ENCODE peak calls at places on chromosomes 5 and 9, in seven cellular contexts. H is fibroblast of gingiva, A is T-cell, V is foreskin fibroblast, O is fibroblast of lung, X is glutamatergic neuron, J is gastrocnemius medialis. N is an unnamed sample.

GRCh38 chr5:136055612-136056302 is 27.0 kb downstream of the TGFBI start:
- DNase-seq in O (no peak), H (no peak), A (no peak), V (no peak), X (no peak), J (no peak), N (no peak)

GRCh38 chr5:33939863-33940262 is 3.7 kb downstream of the RXFP3 start:
- DNase-seq in V (peak), J (no peak), A (no peak), X (no peak), O (peak), H (no peak), N (no peak)

GRCh38 chr9:4442806-4443205 is 47.5 kb upstream of the SLC1A1 start:
- DNase-seq in V (no peak), H (no peak), J (no peak), O (no peak), X (no peak), A (no peak), N (no peak)

GRCh38 chr9:135607401-135608293 is 31.7 kb downstream of the GLT6D1 start:
- DNase-seq in X (no peak), V (no peak), O (no peak), J (no peak), H (no peak), A (no peak), N (no peak)

GRCh38 chr9:111658943-111659342 is 2.5 kb upstream of the GNG10 start:
- DNase-seq in X (no peak), A (no peak), O (no peak), J (no peak), H (no peak), V (no peak), N (no peak)

GRCh38 chr9:27548055-27548741 is 18.6 kb upstream of the MOB3B start:
- DNase-seq in O (peak), V (no peak), A (no peak), J (peak), X (no peak), H (peak), N (no peak)

GRCh38 chr5:137218896-137219295 is 280.2 kb downstream of the SPOCK1 start:
- DNase-seq in H (no peak), X (no peak), O (no peak), V (no peak), J (no peak), A (no peak), N (peak)

GRCh38 chr9:33852216-33852826 is 35.4 kb downstream of the UBE2R2 start:
- DNase-seq in O (peak), X (peak), J (peak), V (peak), H (peak), A (peak), N (no peak)

GRCh38 chr9:34591091-34591910 is 1.8 kb upstream of the CNTFR start:
- DNase-seq in X (peak), J (peak), O (peak), H (peak), V (peak), A (peak), N (peak)

GRCh38 chr5:76999451-76999850 is 30.8 kb upstream of the AGGF1 start:
- DNase-seq in A (no peak), V (peak), X (no peak), J (no peak), H (peak), O (peak), N (peak)

GRCh38 chr5:82772281-82772680 is 304.9 kb downstream of the TMEM167A start:
- DNase-seq in O (no peak), X (no peak), V (no peak), H (no peak), A (no peak), J (no peak), N (no peak)

GRCh38 chr9:96441798-96442445 is 8.0 kb upstream of the HABP4 start:
- DNase-seq in A (no peak), J (no peak), O (peak), H (peak), X (no peak), V (no peak), N (no peak)